ENCODE peak calls at places on chromosomes 7 and 10, in eight cellular contexts. A is OCI-LY7, B is NB4, J is NCI-H774, P is NCI-H1694, M is left ventricle myocardium inferior, V is NCI-H1105 treated with DMSO at 0.1 percent for 48 hours, N is pancreas. F is an unnamed sample.

GRCh38 chr7:130486114-130486962 is 5.5 kb upstream of the MEST start:
- DNase-seq in A (peak), P (no peak), V (peak), N (peak), B (peak), M (peak), J (peak), F (no peak)

GRCh38 chr10:43627942-43628341 is 20.7 kb downstream of the ZNF32 start:
- DNase-seq in N (no peak), J (no peak), A (no peak), M (no peak), V (no peak), B (no peak), P (no peak), F (no peak)

GRCh38 chr7:121755286-121755685 is 117.7 kb upstream of the PTPRZ1 start:
- DNase-seq in M (no peak), N (no peak), A (no peak), V (no peak), P (no peak), J (no peak), B (no peak), F (no peak)

GRCh38 chr7:90833443-90833842 is 237.3 kb downstream of the CDK14 start:
- DNase-seq in P (no peak), V (no peak), N (no peak), A (no peak), J (no peak), M (no peak), B (no peak), F (no peak)

GRCh38 chr7:12747687-12748306 is 60.4 kb downstream of the ARL4A start:
- DNase-seq in B (no peak), V (no peak), N (no peak), P (no peak), M (no peak), J (no peak), A (no peak), F (no peak)

GRCh38 chr10:13311177-13311575 is 11.3 kb upstream of the PHYH start:
- DNase-seq in P (no peak), B (no peak), M (no peak), A (no peak), J (no peak), N (no peak), V (no peak), F (no peak)

GRCh38 chr7:19116121-19117080 is 1.0 kb downstream of the TWIST1 start:
- DNase-seq in P (no peak), M (no peak), A (no peak), N (peak), V (peak), J (peak), B (peak), F (peak)

GRCh38 chr10:112160834-112161233 is 22.7 kb downstream of the GPAM start:
- DNase-seq in V (no peak), N (no peak), B (no peak), A (no peak), M (no peak), J (no peak), P (no peak), F (no peak)

GRCh38 chr10:67934331-67934730 is 49.9 kb downstream of the SIRT1 start:
- DNase-seq in A (no peak), M (no peak), J (no peak), V (no peak), N (no peak), P (no peak), B (no peak), F (peak)

GRCh38 chr7:98165827-98166667 is 45.2 kb upstream of the BHLHA15 start:
- DNase-seq in P (peak), V (peak), A (peak), B (peak), M (no peak), J (peak), N (peak), F (peak)

GRCh38 chr7:144834516-144835165 is 1.2 kb downstream of the TPK1 start:
- DNase-seq in P (peak), A (peak), V (no peak), B (peak), J (no peak), M (no peak), N (no peak), F (peak)

GRCh38 chr10:124740374-124741280 is 3.6 kb downstream of the FAM53B start:
- DNase-seq in B (peak), A (peak), M (peak), N (no peak), P (no peak), V (no peak), J (no peak), F (peak)

GRCh38 chr10:103445767-103446567 is 6.2 kb downstream of the CALHM2 start:
- DNase-seq in B (no peak), N (no peak), V (no peak), J (no peak), P (no peak), M (peak), A (no peak), F (no peak)

GRCh38 chr7:126662826-126663225 is 589.9 kb downstream of the GRM8 start:
- DNase-seq in B (peak), J (no peak), V (no peak), A (no peak), P (no peak), N (no peak), M (no peak), F (peak)

GRCh38 chr10:102375867-102376266 is 19.6 kb upstream of the NFKB2 start:
- DNase-seq in M (no peak), P (no peak), V (no peak), N (no peak), B (no peak), J (no peak), A (no peak), F (no peak)

GRCh38 chr10:109933984-109934565 is 10.8 kb upstream of the XPNPEP1 start:
- DNase-seq in P (no peak), M (no peak), A (no peak), N (no peak), J (no peak), V (no peak), B (peak), F (peak)

GRCh38 chr7:149218469-149219420 is 20.7 kb upstream of the ZNF212 start:
- DNase-seq in J (no peak), V (no peak), M (no peak), N (no peak), A (no peak), P (no peak), B (no peak), F (no peak)

GRCh38 chr10:27625452-27626345 is 119.9 kb downstream of the MKX start:
- DNase-seq in B (no peak), J (no peak), N (no peak), V (no peak), P (no peak), M (no peak), A (no peak), F (no peak)

F was measured in KBM-7.